ENCODE peak calls at places on chromosomes 7 and 10, in seven cellular contexts. Y is activated CD8-positive, alpha-beta memory T cell treated with anti-CD3 and anti-CD28 coated beads for 48 hours; E is T-helper 9 cell; I is left colon; R is activated naive CD8-positive, alpha-beta T cell treated with anti-CD3 and anti-CD28 coated beads, Interleukin-2, amount 10 ng/mL, durations not matched to agents 7 days and 5 days; A is H7; F is SJSA1. B is an unnamed sample.

GRCh38 chr10:60236869-60237524 is 152.7 kb downstream of the ANK3 start:
- DNase-seq in Y (no peak), E (no peak), I (peak), R (peak), A (no peak), F (no peak), B (no peak)

GRCh38 chr10:127851661-127852205 is 41.0 kb downstream of the CLRN3 start:
- DNase-seq in Y (no peak), E (no peak), I (no peak), R (no peak), A (no peak), F (no peak), B (no peak)

GRCh38 chr10:19651549-19651948 is 164.7 kb upstream of the PLXDC2 start:
- DNase-seq in Y (no peak), E (no peak), I (no peak), R (no peak), A (no peak), F (no peak), B (no peak)

GRCh38 chr10:58820862-58821559 is 308.3 kb downstream of the BICC1 start:
- DNase-seq in Y (no peak), E (no peak), I (no peak), R (no peak), A (no peak), F (no peak), B (no peak)

GRCh38 chr10:96991313-96991841 is 159.3 kb downstream of the LCOR start:
- DNase-seq in Y (no peak), E (no peak), I (no peak), R (no peak), A (no peak), F (peak), B (no peak)

GRCh38 chr10:131928248-131929095 is 27.7 kb downstream of the PPP2R2D start:
- DNase-seq in Y (peak), E (no peak), I (no peak), R (peak), A (no peak), F (no peak), B (no peak)

GRCh38 chr10:119423911-119424590 is 118.5 kb downstream of the RGS10 start:
- DNase-seq in Y (no peak), E (no peak), I (no peak), R (no peak), A (no peak), F (no peak), B (no peak)

GRCh38 chr10:69382382-69383117 is 34.2 kb downstream of the TACR2 start:
- DNase-seq in Y (no peak), E (no peak), I (no peak), R (no peak), A (no peak), F (peak), B (no peak)

GRCh38 chr10:86264481-86265231 is 101.9 kb downstream of the GRID1 start:
- DNase-seq in Y (no peak), E (no peak), I (no peak), R (no peak), A (no peak), F (peak), B (no peak)

GRCh38 chr7:139692723-139693122 is 85.1 kb downstream of the HIPK2 start:
- DNase-seq in Y (no peak), E (no peak), I (no peak), R (no peak), A (peak), F (no peak), B (no peak)

GRCh38 chr10:91613411-91614253 is 19.2 kb downstream of the PPP1R3C start:
- DNase-seq in Y (no peak), E (no peak), I (no peak), R (no peak), A (no peak), F (peak), B (no peak)

GRCh38 chr10:118369806-118370205 is 27.7 kb upstream of the FAM204A start:
- DNase-seq in Y (no peak), E (no peak), I (no peak), R (no peak), A (no peak), F (no peak), B (no peak)

GRCh38 chr7:7595451-7595850 is 28.8 kb downstream of the MIOS start:
- DNase-seq in Y (no peak), E (no peak), I (no peak), R (no peak), A (no peak), F (no peak), B (no peak)

GRCh38 chr7:7639847-7640220 is 718 bp upstream of the UMAD1 start:
- DNase-seq in Y (no peak), E (peak), I (no peak), R (no peak), A (no peak), F (no peak), B (no peak)